ENCODE peak calls at places on chromosome 13, in ten cellular contexts. One of them, this sample, is unnamed.

GRCh38 chr13:43005460-43006236 is 13.6 kb upstream of the EPSTI1 start:
- DNase-seq in brain microvascular endothelial cell: no peak
- DNase-seq in lower leg skin: no peak
- DNase-seq in GM06990: no peak
- DNase-seq in psoas muscle: no peak
- DNase-seq in endothelial cell: no peak
- DNase-seq in HFFc6: no peak
- DNase-seq in neural progenitor cell: no peak
- DNase-seq in H9: no peak
- DNase-seq in Panc1: no peak
- DNase-seq in this sample: no peak

GRCh38 chr13:85277753-85278152 is 521.5 kb downstream of the SLITRK6 start:
- DNase-seq in brain microvascular endothelial cell: peak
- DNase-seq in lower leg skin: no peak
- DNase-seq in GM06990: no peak
- DNase-seq in psoas muscle: no peak
- DNase-seq in endothelial cell: no peak
- DNase-seq in HFFc6: no peak
- DNase-seq in neural progenitor cell: no peak
- DNase-seq in H9: no peak
- DNase-seq in Panc1: no peak
- DNase-seq in this sample: no peak

GRCh38 chr13:29886446-29886845 is 36.0 kb upstream of the UBL3 start:
- DNase-seq in brain microvascular endothelial cell: no peak
- DNase-seq in lower leg skin: no peak
- DNase-seq in GM06990: no peak
- DNase-seq in psoas muscle: no peak
- DNase-seq in endothelial cell: no peak
- DNase-seq in HFFc6: no peak
- DNase-seq in neural progenitor cell: no peak
- DNase-seq in H9: no peak
- DNase-seq in Panc1: no peak
- DNase-seq in this sample: no peak

GRCh38 chr13:53161231-53161630 is 132.6 kb downstream of the OLFM4 start:
- DNase-seq in brain microvascular endothelial cell: no peak
- DNase-seq in lower leg skin: no peak
- DNase-seq in GM06990: no peak
- DNase-seq in psoas muscle: no peak
- DNase-seq in endothelial cell: no peak
- DNase-seq in HFFc6: no peak
- DNase-seq in neural progenitor cell: peak
- DNase-seq in H9: no peak
- DNase-seq in Panc1: no peak
- DNase-seq in this sample: no peak

GRCh38 chr13:23868521-23868920 is 20.7 kb downstream of the MIPEP start:
- DNase-seq in brain microvascular endothelial cell: peak
- DNase-seq in lower leg skin: no peak
- DNase-seq in GM06990: no peak
- DNase-seq in psoas muscle: no peak
- DNase-seq in endothelial cell: no peak
- DNase-seq in HFFc6: peak
- DNase-seq in neural progenitor cell: no peak
- DNase-seq in H9: no peak
- DNase-seq in Panc1: no peak
- DNase-seq in this sample: no peak

GRCh38 chr13:36912983-36913382 is 7.1 kb downstream of the SMAD9 start:
- DNase-seq in brain microvascular endothelial cell: no peak
- DNase-seq in lower leg skin: no peak
- DNase-seq in GM06990: no peak
- DNase-seq in psoas muscle: no peak
- DNase-seq in endothelial cell: no peak
- DNase-seq in HFFc6: no peak
- DNase-seq in neural progenitor cell: no peak
- DNase-seq in H9: no peak
- DNase-seq in Panc1: no peak
- DNase-seq in this sample: no peak

GRCh38 chr13:48505597-48506091 is 27.2 kb downstream of the RCBTB2 start:
- DNase-seq in brain microvascular endothelial cell: no peak
- DNase-seq in lower leg skin: peak
- DNase-seq in GM06990: peak
- DNase-seq in psoas muscle: no peak
- DNase-seq in endothelial cell: no peak
- DNase-seq in HFFc6: peak
- DNase-seq in neural progenitor cell: no peak
- DNase-seq in H9: no peak
- DNase-seq in Panc1: no peak
- DNase-seq in this sample: peak

GRCh38 chr13:72726721-72727416 is 560 bp downstream of the MZT1 start:
- DNase-seq in brain microvascular endothelial cell: peak
- DNase-seq in lower leg skin: peak
- DNase-seq in GM06990: no peak
- DNase-seq in psoas muscle: peak
- DNase-seq in endothelial cell: peak
- DNase-seq in HFFc6: no peak
- DNase-seq in neural progenitor cell: peak
- DNase-seq in H9: peak
- DNase-seq in Panc1: no peak
- DNase-seq in this sample: peak

GRCh38 chr13:99351772-99352171 is 44.6 kb upstream of the GPR183 start:
- DNase-seq in brain microvascular endothelial cell: no peak
- DNase-seq in lower leg skin: no peak
- DNase-seq in GM06990: no peak
- DNase-seq in psoas muscle: no peak
- DNase-seq in endothelial cell: no peak
- DNase-seq in HFFc6: no peak
- DNase-seq in neural progenitor cell: no peak
- DNase-seq in H9: no peak
- DNase-seq in Panc1: no peak
- DNase-seq in this sample: no peak

GRCh38 chr13:71517004-71517403 is 350.0 kb downstream of the DACH1 start:
- DNase-seq in brain microvascular endothelial cell: peak
- DNase-seq in lower leg skin: no peak
- DNase-seq in GM06990: no peak
- DNase-seq in psoas muscle: no peak
- DNase-seq in endothelial cell: no peak
- DNase-seq in HFFc6: no peak
- DNase-seq in neural progenitor cell: no peak
- DNase-seq in H9: no peak
- DNase-seq in Panc1: no peak
- DNase-seq in this sample: no peak

GRCh38 chr13:99980201-99981114 is 1.1 kb upstream of the ZIC2 start:
- DNase-seq in brain microvascular endothelial cell: peak
- DNase-seq in lower leg skin: no peak
- DNase-seq in GM06990: peak
- DNase-seq in psoas muscle: peak
- DNase-seq in endothelial cell: peak
- DNase-seq in HFFc6: peak
- DNase-seq in neural progenitor cell: peak
- DNase-seq in H9: peak
- DNase-seq in Panc1: no peak
- DNase-seq in this sample: peak

GRCh38 chr13:26628706-26629105 is 71.2 kb downstream of the WASF3 start:
- DNase-seq in brain microvascular endothelial cell: peak
- DNase-seq in lower leg skin: no peak
- DNase-seq in GM06990: no peak
- DNase-seq in psoas muscle: no peak
- DNase-seq in endothelial cell: no peak
- DNase-seq in HFFc6: peak
- DNase-seq in neural progenitor cell: peak
- DNase-seq in H9: peak
- DNase-seq in Panc1: no peak
- DNase-seq in this sample: no peak

GRCh38 chr13:75787249-75787940 is 151.3 kb downstream of the LMO7 start:
- DNase-seq in brain microvascular endothelial cell: peak
- DNase-seq in lower leg skin: no peak
- DNase-seq in GM06990: no peak
- DNase-seq in psoas muscle: no peak
- DNase-seq in endothelial cell: no peak
- DNase-seq in HFFc6: peak
- DNase-seq in neural progenitor cell: no peak
- DNase-seq in H9: no peak
- DNase-seq in Panc1: no peak
- DNase-seq in this sample: no peak

GRCh38 chr13:98033277-98034247 is 80.1 kb downstream of the IPO5 start:
- DNase-seq in brain microvascular endothelial cell: peak
- DNase-seq in lower leg skin: no peak
- DNase-seq in GM06990: no peak
- DNase-seq in psoas muscle: no peak
- DNase-seq in endothelial cell: peak
- DNase-seq in HFFc6: peak
- DNase-seq in neural progenitor cell: peak
- DNase-seq in H9: no peak
- DNase-seq in Panc1: no peak
- DNase-seq in this sample: no peak

GRCh38 chr13:86038490-86038889 is 239.3 kb upstream of the SLITRK6 start:
- DNase-seq in brain microvascular endothelial cell: no peak
- DNase-seq in lower leg skin: no peak
- DNase-seq in GM06990: no peak
- DNase-seq in psoas muscle: no peak
- DNase-seq in endothelial cell: no peak
- DNase-seq in HFFc6: no peak
- DNase-seq in neural progenitor cell: no peak
- DNase-seq in H9: no peak
- DNase-seq in Panc1: no peak
- DNase-seq in this sample: no peak

GRCh38 chr13:41487222-41487621 is 29.9 kb downstream of the RGCC start:
- DNase-seq in brain microvascular endothelial cell: no peak
- DNase-seq in lower leg skin: no peak
- DNase-seq in GM06990: no peak
- DNase-seq in psoas muscle: no peak
- DNase-seq in endothelial cell: no peak
- DNase-seq in HFFc6: no peak
- DNase-seq in neural progenitor cell: no peak
- DNase-seq in H9: no peak
- DNase-seq in Panc1: no peak
- DNase-seq in this sample: no peak

GRCh38 chr13:23889598-23890224 is 511 bp upstream of the MIPEP start:
- DNase-seq in brain microvascular endothelial cell: no peak
- DNase-seq in lower leg skin: no peak
- DNase-seq in GM06990: no peak
- DNase-seq in psoas muscle: no peak
- DNase-seq in endothelial cell: no peak
- DNase-seq in HFFc6: no peak
- DNase-seq in neural progenitor cell: peak
- DNase-seq in H9: no peak
- DNase-seq in Panc1: no peak
- DNase-seq in this sample: no peak

GRCh38 chr13:23709521-23709920 is 139.3 kb downstream of the TNFRSF19 start:
- DNase-seq in brain microvascular endothelial cell: no peak
- DNase-seq in lower leg skin: no peak
- DNase-seq in GM06990: no peak
- DNase-seq in psoas muscle: no peak
- DNase-seq in endothelial cell: no peak
- DNase-seq in HFFc6: peak
- DNase-seq in neural progenitor cell: no peak
- DNase-seq in H9: no peak
- DNase-seq in Panc1: no peak
- DNase-seq in this sample: no peak

GRCh38 chr13:39684531-39685137 is 29.2 kb downstream of the COG6 start:
- DNase-seq in brain microvascular endothelial cell: no peak
- DNase-seq in lower leg skin: no peak
- DNase-seq in GM06990: peak
- DNase-seq in psoas muscle: no peak
- DNase-seq in endothelial cell: no peak
- DNase-seq in HFFc6: peak
- DNase-seq in neural progenitor cell: peak
- DNase-seq in H9: no peak
- DNase-seq in Panc1: no peak
- DNase-seq in this sample: peak
- TF ChIP-seq CTCF in brain microvascular endothelial cell: no peak
- TF ChIP-seq CTCF in lower leg skin: no peak
- TF ChIP-seq CTCF in GM06990: no peak
- TF ChIP-seq CTCF in psoas muscle: peak
- TF ChIP-seq CTCF in endothelial cell: peak
- TF ChIP-seq CTCF in HFFc6: peak
- TF ChIP-seq CTCF in neural progenitor cell: peak
- TF ChIP-seq CTCF in H9: peak
- TF ChIP-seq CTCF in Panc1: peak
- TF ChIP-seq CTCF in this sample: peak

DNA sequence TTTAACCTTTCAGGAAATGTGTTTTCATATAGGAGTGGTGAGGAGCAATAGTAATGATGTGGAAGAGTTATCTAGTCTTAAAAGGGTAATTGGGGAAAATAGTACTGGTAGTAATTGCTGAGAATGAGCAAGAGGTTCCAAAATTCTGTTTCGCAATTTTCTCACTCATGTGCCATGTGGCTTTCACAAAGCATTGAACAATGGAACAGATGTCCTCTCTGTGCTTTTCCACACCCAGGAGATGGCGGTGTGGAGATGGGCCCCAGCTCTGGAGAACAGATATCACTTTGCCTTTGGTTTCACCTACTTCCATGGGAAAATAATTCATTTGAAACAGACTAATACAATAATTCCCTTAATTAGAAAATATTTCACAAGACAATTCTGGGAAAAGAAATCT is 170.0 kb upstream of the SLC10A2 start:
- DNase-seq in brain microvascular endothelial cell: peak
- DNase-seq in lower leg skin: no peak
- DNase-seq in GM06990: no peak
- DNase-seq in psoas muscle: no peak
- DNase-seq in endothelial cell: no peak
- DNase-seq in HFFc6: no peak
- DNase-seq in neural progenitor cell: no peak
- DNase-seq in H9: no peak
- DNase-seq in Panc1: no peak
- DNase-seq in this sample: no peak
- TF ChIP-seq CTCF in brain microvascular endothelial cell: peak
- TF ChIP-seq CTCF in lower leg skin: no peak
- TF ChIP-seq CTCF in GM06990: no peak
- TF ChIP-seq CTCF in psoas muscle: no peak
- TF ChIP-seq CTCF in endothelial cell: no peak
- TF ChIP-seq CTCF in HFFc6: no peak
- TF ChIP-seq CTCF in neural progenitor cell: no peak
- TF ChIP-seq CTCF in H9: no peak
- TF ChIP-seq CTCF in Panc1: no peak
- TF ChIP-seq CTCF in this sample: no peak

DNA sequence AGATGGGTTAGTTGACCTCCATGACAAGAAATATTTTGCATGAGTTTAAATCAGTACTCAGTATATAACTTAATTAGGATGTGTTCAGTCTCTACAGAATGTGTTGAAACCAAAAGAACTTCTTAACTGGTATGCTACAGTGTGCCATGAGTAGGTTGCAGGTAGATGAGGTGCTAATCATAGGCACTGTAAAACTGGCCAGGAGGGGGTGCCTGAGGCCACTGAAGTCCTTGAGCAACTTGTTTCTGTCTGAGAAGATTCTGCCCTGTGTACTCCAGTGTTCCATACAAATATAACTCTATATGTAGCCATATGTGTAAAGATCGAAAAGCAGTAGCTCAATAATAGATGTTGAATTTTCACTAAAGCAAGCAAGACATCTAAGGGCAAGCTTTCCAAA is 549.2 kb upstream of the KLF12 start:
- DNase-seq in brain microvascular endothelial cell: no peak
- DNase-seq in lower leg skin: no peak
- DNase-seq in GM06990: no peak
- DNase-seq in psoas muscle: no peak
- DNase-seq in endothelial cell: peak
- DNase-seq in HFFc6: no peak
- DNase-seq in neural progenitor cell: no peak
- DNase-seq in H9: no peak
- DNase-seq in Panc1: no peak
- DNase-seq in this sample: no peak
- TF ChIP-seq CTCF in brain microvascular endothelial cell: peak
- TF ChIP-seq CTCF in lower leg skin: no peak
- TF ChIP-seq CTCF in GM06990: no peak
- TF ChIP-seq CTCF in psoas muscle: no peak
- TF ChIP-seq CTCF in endothelial cell: no peak
- TF ChIP-seq CTCF in HFFc6: peak
- TF ChIP-seq CTCF in neural progenitor cell: peak
- TF ChIP-seq CTCF in H9: peak
- TF ChIP-seq CTCF in Panc1: no peak
- TF ChIP-seq CTCF in this sample: no peak

GRCh38 chr13:101967216-101967615 is 434.6 kb downstream of the FGF14 start:
- DNase-seq in brain microvascular endothelial cell: no peak
- DNase-seq in lower leg skin: no peak
- DNase-seq in GM06990: no peak
- DNase-seq in psoas muscle: no peak
- DNase-seq in endothelial cell: no peak
- DNase-seq in HFFc6: no peak
- DNase-seq in neural progenitor cell: no peak
- DNase-seq in H9: no peak
- DNase-seq in Panc1: no peak
- DNase-seq in this sample: no peak
- TF ChIP-seq CTCF in brain microvascular endothelial cell: no peak
- TF ChIP-seq CTCF in lower leg skin: no peak
- TF ChIP-seq CTCF in GM06990: no peak
- TF ChIP-seq CTCF in psoas muscle: no peak
- TF ChIP-seq CTCF in endothelial cell: no peak
- TF ChIP-seq CTCF in HFFc6: no peak
- TF ChIP-seq CTCF in neural progenitor cell: no peak
- TF ChIP-seq CTCF in H9: no peak
- TF ChIP-seq CTCF in Panc1: no peak
- TF ChIP-seq CTCF in this sample: no peak

This sample was measured in GM10248.